ENCODE peak calls at places on chromosomes 12 and 14, in six cellular contexts. A is NAMALWA, C is left colon, V is NCI-H460, F is psoas muscle, P is dermis microvascular lymphatic vessel endothelial cell. Q is an unnamed sample.

GRCh38 chr12:94783343-94783742 is 133.0 kb upstream of the TMCC3 start:
- DNase-seq in F (no peak), V (no peak), C (no peak), P (no peak), A (no peak), Q (no peak)

GRCh38 chr12:81077329-81077685 is 572 bp upstream of the ACSS3 start:
- DNase-seq in P (no peak), C (no peak), V (no peak), F (peak; percentile 36), A (no peak), Q (no peak)

GRCh38 chr14:85601246-85601645 is 71.3 kb downstream of the FLRT2 start:
- DNase-seq in A (no peak), C (no peak), V (no peak), F (no peak), P (no peak), Q (no peak)

GRCh38 chr12:92543359-92543758 is 159.4 kb upstream of the PLEKHG7 start:
- DNase-seq in V (no peak), P (no peak), F (no peak), A (no peak), C (peak; percentile 42), Q (no peak)

GRCh38 chr12:68611094-68611818 is 557 bp downstream of the RAP1B start:
- DNase-seq in P (peak; percentile 74), A (peak; percentile 62), C (peak; percentile 73), F (peak; percentile 70), V (no peak), Q (no peak)

GRCh38 chr12:32586390-32586789 is 92.7 kb upstream of the DNM1L start:
- DNase-seq in V (no peak), F (no peak), C (no peak), A (no peak), P (peak; percentile 95), Q (no peak)

GRCh38 chr12:75725505-75726120 is 214.2 kb upstream of the KRR1 start:
- DNase-seq in P (peak; percentile 66), C (no peak), F (no peak), V (peak; percentile 64), A (peak; percentile 33), Q (peak; percentile 41)

GRCh38 chr12:59403259-59403932 is 192.4 kb upstream of the SLC16A7 start:
- DNase-seq in C (no peak), V (peak; percentile 78), P (peak; percentile 51), F (no peak), A (peak; percentile 75), Q (peak; percentile 28)

GRCh38 chr12:22529281-22530060 is 14.9 kb downstream of the C2CD5 start:
- DNase-seq in P (peak; percentile 46), A (peak; percentile 60), F (no peak), C (no peak), V (peak; percentile 15), Q (peak; percentile 53)

GRCh38 chr12:15701212-15701611 is 88.0 kb downstream of the EPS8 start:
- DNase-seq in V (no peak), F (no peak), A (no peak), P (peak; percentile 70), C (no peak), Q (no peak)

GRCh38 chr12:110776410-110776809 is 33.7 kb upstream of the PPP1CC start:
- DNase-seq in P (no peak), F (no peak), V (no peak), C (no peak), A (peak; percentile 55), Q (no peak)

GRCh38 chr14:85296466-85297210 is 233.3 kb upstream of the FLRT2 start:
- DNase-seq in V (no peak), A (no peak), C (no peak), P (peak; percentile 72), F (no peak), Q (peak; percentile 15)

GRCh38 chr14:75835156-75836141 is 146.3 kb downstream of the TGFB3 start:
- DNase-seq in A (no peak), C (no peak), P (no peak), F (no peak), V (no peak), Q (no peak)

GRCh38 chr14:105864116-105864515 is 337.7 kb downstream of the TMEM121 start:
- DNase-seq in V (no peak), A (peak; percentile 2), F (no peak), P (no peak), C (no peak), Q (no peak)

GRCh38 chr14:74468513-74468912 is 24.6 kb downstream of the NPC2 start:
- DNase-seq in A (no peak), C (no peak), P (no peak), F (no peak), V (no peak), Q (no peak)

GRCh38 chr12:22333186-22333745 is 1.2 kb downstream of the ST8SIA1 start:
- DNase-seq in P (no peak), F (no peak), V (no peak), C (no peak), A (no peak), Q (no peak)

GRCh38 chr14:99971087-99971928 is 93.9 kb upstream of the EVL start:
- DNase-seq in C (peak; percentile 49), F (peak; percentile 84), V (peak; percentile 74), P (peak; percentile 86), A (peak; percentile 94), Q (peak; percentile 78)

GRCh38 chr14:102510616-102511520 is 1.3 kb upstream of the ANKRD9 start:
- DNase-seq in F (no peak), A (peak; percentile 52), V (no peak), P (peak; percentile 34), C (peak; percentile 90), Q (no peak)

GRCh38 chr14:23242076-23242475 is 4.3 kb downstream of the RNF212B start:
- DNase-seq in V (no peak), F (no peak), P (no peak), A (no peak), C (no peak), Q (no peak)

GRCh38 chr12:78559441-78559840 is 305.1 kb upstream of the SYT1 start:
- DNase-seq in P (no peak), F (no peak), C (no peak), V (no peak), A (no peak), Q (no peak)

GRCh38 chr12:88723219-88723618 is 142.9 kb upstream of the KITLG start:
- DNase-seq in V (no peak), A (no peak), F (no peak), C (no peak), P (no peak), Q (no peak)

GRCh38 chr12:75378354-75378753 is 12.5 kb upstream of the GLIPR1L2 start:
- DNase-seq in P (no peak), V (no peak), F (no peak), A (no peak), C (no peak), Q (no peak)

GRCh38 chr14:91669867-91670266 is 62.0 kb downstream of the CATSPERB start:
- DNase-seq in F (no peak), C (no peak), A (no peak), V (no peak), P (no peak), Q (no peak)

GRCh38 chr12:121238604-121239334 is 28.8 kb downstream of the P2RX4 start:
- DNase-seq in P (peak; percentile 21), C (no peak), F (no peak), A (no peak), V (no peak), Q (no peak)

GRCh38 chr12:31362759-31363415 is 36.9 kb upstream of the SINHCAF start:
- DNase-seq in V (no peak), A (peak; percentile 77), C (peak; percentile 71), P (no peak), F (no peak), Q (no peak)

GRCh38 chr12:6280053-6280469 is 30.4 kb upstream of the PLEKHG6 start:
- DNase-seq in V (peak; percentile 75), A (no peak), F (peak; percentile 37), C (peak; percentile 80), P (peak; percentile 85), Q (peak; percentile 93)

GRCh38 chr12:49233842-49234526 is 30.9 kb upstream of the TUBA1C start:
- DNase-seq in A (no peak), P (no peak), V (no peak), C (peak; percentile 55), F (peak; percentile 42), Q (no peak)

GRCh38 chr12:11822071-11822818 is 172.8 kb downstream of the ETV6 start:
- DNase-seq in C (no peak), F (no peak), P (peak; percentile 91), A (peak; percentile 78), V (no peak), Q (no peak)

GRCh38 chr12:53287741-53288216 is 7.6 kb upstream of the PFDN5 start:
- DNase-seq in F (peak; percentile 72), C (peak; percentile 50), A (peak; percentile 80), P (peak; percentile 70), V (peak; percentile 59), Q (peak; percentile 59)

GRCh38 chr12:108364879-108365278 is 25.8 kb upstream of the CMKLR1 start:
- DNase-seq in C (no peak), V (no peak), P (no peak), A (no peak), F (no peak), Q (no peak)

GRCh38 chr12:131218291-131219172 is 264.8 kb downstream of the ADGRD1 start:
- DNase-seq in P (no peak), V (peak; percentile 30), A (no peak), F (no peak), C (no peak), Q (no peak)

GRCh38 chr14:50520947-50521815 is 11.2 kb downstream of the MAP4K5 start:
- DNase-seq in P (peak; percentile 93), C (no peak), F (no peak), V (peak; percentile 24), A (no peak), Q (peak; percentile 60)

GRCh38 chr14:65613251-65613650 is 200.7 kb downstream of the FUT8 start:
- DNase-seq in C (no peak), F (no peak), A (no peak), P (no peak), V (no peak), Q (no peak)

GRCh38 chr12:67944093-67944492 is 45.2 kb upstream of the IFNG-AS1 start:
- DNase-seq in V (no peak), C (no peak), P (no peak), F (no peak), A (no peak), Q (no peak)

GRCh38 chr14:77641534-77642341 is 25.3 kb upstream of the SPTLC2 start:
- DNase-seq in F (peak; percentile 83), A (peak; percentile 40), V (peak; percentile 25), P (peak; percentile 77), C (peak; percentile 65), Q (no peak)

GRCh38 chr12:27449893-27450534 is 3.5 kb downstream of the SMCO2 start:
- DNase-seq in P (no peak), C (no peak), A (no peak), V (no peak), F (no peak), Q (no peak)

GRCh38 chr14:73833530-73834257 is 17.9 kb upstream of the PTGR2 start:
- DNase-seq in F (no peak), A (no peak), V (peak; percentile 49), C (no peak), P (no peak), Q (peak; percentile 95)

GRCh38 chr12:51244269-51244668 is 5.6 kb downstream of the DAZAP2 start:
- DNase-seq in F (no peak), V (no peak), P (no peak), A (no peak), C (no peak), Q (no peak)

GRCh38 chr14:24960816-24961215 is 89.1 kb downstream of the STXBP6 start:
- DNase-seq in F (no peak), V (no peak), P (no peak), A (no peak), C (no peak), Q (no peak)